ENCODE peak calls at places on chromosomes 4 and X, in nine cellular contexts. N is GM23338; J is activated T-helper 1 cell treated with anti-CD3 and anti-CD28 coated beads, Interleukin-2, amount 50 U/mL, for 16 hours; P is activated CD4-positive, alpha-beta T cell treated with anti-CD3 and anti-CD28 coated beads for 36 hours; E is sciatic nerve; S is stimulated activated CD4-positive, alpha-beta T cell treated with anti-CD3 and anti-CD28 coated beads, Interleukin-2, amount 100 ng/mL, for 24 hours; O is pons; C is NCI-H1105; F is HEK293T. B is an unnamed sample.

GRCh38 chrX:30060718-30061117 is 154.6 kb upstream of the MAGEB2 start:
- DNase-seq in N (peak; percentile 41), J (no peak), P (no peak), E (no peak), S (no peak), O (peak; percentile 47), C (no peak), F (no peak), B (no peak)

GRCh38 chrX:111040377-111041017 is 55.5 kb upstream of the PAK3 start:
- DNase-seq in N (no peak), J (no peak), P (no peak), E (no peak), S (no peak), O (no peak), C (no peak), F (no peak), B (no peak)

GRCh38 chr4:98620087-98620784 is 38.2 kb downstream of the TSPAN5 start:
- DNase-seq in N (no peak), J (no peak), P (no peak), E (no peak), S (no peak), O (no peak), C (no peak), F (no peak), B (no peak)

GRCh38 chrX:41276661-41277506 is 57.1 kb upstream of the DDX3X start:
- DNase-seq in N (peak; percentile 27), J (no peak), P (peak; percentile 21), E (no peak), S (peak; percentile 6), O (no peak), C (no peak), F (no peak), B (no peak)

GRCh38 chr4:6009452-6009851 is 8.8 kb downstream of the C4orf50 start:
- DNase-seq in N (no peak), J (no peak), P (no peak), E (no peak), S (no peak), O (no peak), C (no peak), F (no peak), B (no peak)

GRCh38 chrX:111869639-111870034 is 6.3 kb upstream of the TRPC5OS start:
- DNase-seq in N (peak; percentile 69), J (no peak), P (peak; percentile 15), E (no peak), S (no peak), O (peak; percentile 59), C (peak; percentile 17), F (peak; percentile 63), B (peak; percentile 24)

GRCh38 chr4:174517502-174517901 is 4.8 kb downstream of the HPGD start:
- DNase-seq in N (no peak), J (no peak), P (no peak), E (no peak), S (no peak), O (no peak), C (no peak), F (no peak), B (no peak)

GRCh38 chr4:52250124-52250523 is 199.0 kb downstream of the SPATA18 start:
- DNase-seq in N (no peak), J (no peak), P (no peak), E (peak; percentile 65), S (no peak), O (no peak), C (no peak), F (no peak), B (peak; percentile 73)

GRCh38 chrX:2484232-2484631 is 16.5 kb downstream of the DHRSX start:
- DNase-seq in N (no peak), J (no peak), P (no peak), E (no peak), S (no peak), O (no peak), C (no peak), F (no peak), B (no peak)

GRCh38 chr4:7357296-7357680 is 77.4 kb downstream of the PSAPL1 start:
- DNase-seq in N (no peak), J (no peak), P (no peak), E (no peak), S (no peak), O (no peak), C (no peak), F (no peak), B (no peak)

GRCh38 chr4:86223472-86223871 is 136.4 kb downstream of the MAPK10 start:
- DNase-seq in N (peak; percentile 91), J (no peak), P (peak; percentile 16), E (no peak), S (no peak), O (no peak), C (no peak), F (peak; percentile 54), B (peak; percentile 45)

GRCh38 chr4:39085891-39086290 is 23.9 kb downstream of the KLHL5 start:
- DNase-seq in N (no peak), J (no peak), P (no peak), E (no peak), S (no peak), O (no peak), C (no peak), F (no peak), B (no peak)

GRCh38 chr4:70895405-70895804 is 6.8 kb upstream of the MOB1B start:
- DNase-seq in N (no peak), J (no peak), P (no peak), E (no peak), S (no peak), O (peak; percentile 20), C (no peak), F (no peak), B (no peak)

GRCh38 chrX:152936306-152936705 is 38.4 kb downstream of the ZNF185 start:
- DNase-seq in N (no peak), J (no peak), P (no peak), E (no peak), S (no peak), O (no peak), C (no peak), F (no peak), B (peak; percentile 32)

GRCh38 chr4:40875507-40876150 is 125.9 kb downstream of the NSUN7 start:
- DNase-seq in N (no peak), J (no peak), P (no peak), E (no peak), S (no peak), O (no peak), C (no peak), F (no peak), B (no peak)

GRCh38 chr4:40301592-40301991 is 33.5 kb upstream of the CHRNA9 start:
- DNase-seq in N (no peak), J (peak; percentile 44), P (peak; percentile 63), E (no peak), S (peak; percentile 30), O (no peak), C (no peak), F (no peak), B (no peak)

GRCh38 chr4:104763554-104764210 is 269.0 kb upstream of the CXXC4 start:
- DNase-seq in N (no peak), J (no peak), P (no peak), E (no peak), S (no peak), O (peak; percentile 11), C (peak; percentile 7), F (no peak), B (no peak)

GRCh38 chr4:173763374-173763773 is 233.3 kb upstream of the HAND2 start:
- DNase-seq in N (no peak), J (no peak), P (no peak), E (no peak), S (no peak), O (peak; percentile 20), C (no peak), F (no peak), B (no peak)

B was measured in BE2C.